ENCODE peak calls at places on chromosomes 12 and 14, in five cellular contexts. One of them, this sample, is unnamed.

GRCh38 chr12:124705545-124706138 is 138.2 kb upstream of the NCOR2 start:
- DNase-seq in RPMI7951: no peak
- DNase-seq in stimulated activated CD8-positive, alpha-beta memory T cell treated with anti-CD3 and anti-CD28 coated beads, Interleukin-7, amount 100 ng/mL, for 24 hours: no peak
- DNase-seq in stimulated activated CD4-positive, alpha-beta T cell treated with anti-CD3 and anti-CD28 coated beads, Interleukin-12 subunit alpha, Interleukin-12 subunit beta, amount 100 ng/mL, for 4 hours: no peak
- DNase-seq in kidney glomerular epithelial cell: no peak
- DNase-seq in this sample: no peak

GRCh38 chr14:53509845-53510244 is 356.7 kb upstream of the DDHD1 start:
- DNase-seq in RPMI7951: no peak
- DNase-seq in stimulated activated CD8-positive, alpha-beta memory T cell treated with anti-CD3 and anti-CD28 coated beads, Interleukin-7, amount 100 ng/mL, for 24 hours: no peak
- DNase-seq in stimulated activated CD4-positive, alpha-beta T cell treated with anti-CD3 and anti-CD28 coated beads, Interleukin-12 subunit alpha, Interleukin-12 subunit beta, amount 100 ng/mL, for 4 hours: no peak
- DNase-seq in kidney glomerular epithelial cell: no peak
- DNase-seq in this sample: no peak

GRCh38 chr14:77275041-77275854 is 4.2 kb upstream of the NGB start:
- DNase-seq in RPMI7951: no peak
- DNase-seq in stimulated activated CD8-positive, alpha-beta memory T cell treated with anti-CD3 and anti-CD28 coated beads, Interleukin-7, amount 100 ng/mL, for 24 hours: no peak
- DNase-seq in stimulated activated CD4-positive, alpha-beta T cell treated with anti-CD3 and anti-CD28 coated beads, Interleukin-12 subunit alpha, Interleukin-12 subunit beta, amount 100 ng/mL, for 4 hours: no peak
- DNase-seq in kidney glomerular epithelial cell: no peak
- DNase-seq in this sample: no peak

GRCh38 chr12:6547987-6548386 is 7.9 kb downstream of the IFFO1 start:
- DNase-seq in RPMI7951: peak
- DNase-seq in stimulated activated CD8-positive, alpha-beta memory T cell treated with anti-CD3 and anti-CD28 coated beads, Interleukin-7, amount 100 ng/mL, for 24 hours: no peak
- DNase-seq in stimulated activated CD4-positive, alpha-beta T cell treated with anti-CD3 and anti-CD28 coated beads, Interleukin-12 subunit alpha, Interleukin-12 subunit beta, amount 100 ng/mL, for 4 hours: no peak
- DNase-seq in kidney glomerular epithelial cell: peak
- DNase-seq in this sample: no peak

GRCh38 chr14:39307815-39308214 is 74.1 kb downstream of the MIA2 start:
- DNase-seq in RPMI7951: no peak
- DNase-seq in stimulated activated CD8-positive, alpha-beta memory T cell treated with anti-CD3 and anti-CD28 coated beads, Interleukin-7, amount 100 ng/mL, for 24 hours: no peak
- DNase-seq in stimulated activated CD4-positive, alpha-beta T cell treated with anti-CD3 and anti-CD28 coated beads, Interleukin-12 subunit alpha, Interleukin-12 subunit beta, amount 100 ng/mL, for 4 hours: no peak
- DNase-seq in kidney glomerular epithelial cell: no peak
- DNase-seq in this sample: no peak

GRCh38 chr14:94077823-94078222 is 3.2 kb downstream of the DDX24 start:
- DNase-seq in RPMI7951: no peak
- DNase-seq in stimulated activated CD8-positive, alpha-beta memory T cell treated with anti-CD3 and anti-CD28 coated beads, Interleukin-7, amount 100 ng/mL, for 24 hours: no peak
- DNase-seq in stimulated activated CD4-positive, alpha-beta T cell treated with anti-CD3 and anti-CD28 coated beads, Interleukin-12 subunit alpha, Interleukin-12 subunit beta, amount 100 ng/mL, for 4 hours: no peak
- DNase-seq in kidney glomerular epithelial cell: no peak
- DNase-seq in this sample: no peak

GRCh38 chr12:9925746-9926393 is 6.3 kb downstream of the CLEC2A start:
- DNase-seq in RPMI7951: peak
- DNase-seq in stimulated activated CD8-positive, alpha-beta memory T cell treated with anti-CD3 and anti-CD28 coated beads, Interleukin-7, amount 100 ng/mL, for 24 hours: no peak
- DNase-seq in stimulated activated CD4-positive, alpha-beta T cell treated with anti-CD3 and anti-CD28 coated beads, Interleukin-12 subunit alpha, Interleukin-12 subunit beta, amount 100 ng/mL, for 4 hours: no peak
- DNase-seq in kidney glomerular epithelial cell: peak
- DNase-seq in this sample: no peak

GRCh38 chr14:100780246-100780645 is 45.7 kb upstream of the MEG3 start:
- DNase-seq in RPMI7951: no peak
- DNase-seq in stimulated activated CD8-positive, alpha-beta memory T cell treated with anti-CD3 and anti-CD28 coated beads, Interleukin-7, amount 100 ng/mL, for 24 hours: no peak
- DNase-seq in stimulated activated CD4-positive, alpha-beta T cell treated with anti-CD3 and anti-CD28 coated beads, Interleukin-12 subunit alpha, Interleukin-12 subunit beta, amount 100 ng/mL, for 4 hours: no peak
- DNase-seq in kidney glomerular epithelial cell: no peak
- DNase-seq in this sample: no peak

GRCh38 chr14:74141703-74142102 is 56.9 kb downstream of the LIN52 start:
- DNase-seq in RPMI7951: no peak
- DNase-seq in stimulated activated CD8-positive, alpha-beta memory T cell treated with anti-CD3 and anti-CD28 coated beads, Interleukin-7, amount 100 ng/mL, for 24 hours: no peak
- DNase-seq in stimulated activated CD4-positive, alpha-beta T cell treated with anti-CD3 and anti-CD28 coated beads, Interleukin-12 subunit alpha, Interleukin-12 subunit beta, amount 100 ng/mL, for 4 hours: no peak
- DNase-seq in kidney glomerular epithelial cell: no peak
- DNase-seq in this sample: no peak

GRCh38 chr14:64800000-64800399 is 79.7 kb downstream of the SPTB start:
- DNase-seq in RPMI7951: peak
- DNase-seq in stimulated activated CD8-positive, alpha-beta memory T cell treated with anti-CD3 and anti-CD28 coated beads, Interleukin-7, amount 100 ng/mL, for 24 hours: no peak
- DNase-seq in stimulated activated CD4-positive, alpha-beta T cell treated with anti-CD3 and anti-CD28 coated beads, Interleukin-12 subunit alpha, Interleukin-12 subunit beta, amount 100 ng/mL, for 4 hours: no peak
- DNase-seq in kidney glomerular epithelial cell: peak
- DNase-seq in this sample: no peak

GRCh38 chr12:107395817-107396216 is 289.8 kb upstream of the PWP1 start:
- DNase-seq in RPMI7951: no peak
- DNase-seq in stimulated activated CD8-positive, alpha-beta memory T cell treated with anti-CD3 and anti-CD28 coated beads, Interleukin-7, amount 100 ng/mL, for 24 hours: no peak
- DNase-seq in stimulated activated CD4-positive, alpha-beta T cell treated with anti-CD3 and anti-CD28 coated beads, Interleukin-12 subunit alpha, Interleukin-12 subunit beta, amount 100 ng/mL, for 4 hours: no peak
- DNase-seq in kidney glomerular epithelial cell: no peak
- DNase-seq in this sample: no peak

GRCh38 chr14:77123381-77124344 is 17.9 kb downstream of the ZDHHC22 start:
- DNase-seq in RPMI7951: no peak
- DNase-seq in stimulated activated CD8-positive, alpha-beta memory T cell treated with anti-CD3 and anti-CD28 coated beads, Interleukin-7, amount 100 ng/mL, for 24 hours: no peak
- DNase-seq in stimulated activated CD4-positive, alpha-beta T cell treated with anti-CD3 and anti-CD28 coated beads, Interleukin-12 subunit alpha, Interleukin-12 subunit beta, amount 100 ng/mL, for 4 hours: no peak
- DNase-seq in kidney glomerular epithelial cell: no peak
- DNase-seq in this sample: no peak

GRCh38 chr14:67018720-67019119 is 170.5 kb upstream of the GARIN2 start:
- DNase-seq in RPMI7951: no peak
- DNase-seq in stimulated activated CD8-positive, alpha-beta memory T cell treated with anti-CD3 and anti-CD28 coated beads, Interleukin-7, amount 100 ng/mL, for 24 hours: no peak
- DNase-seq in stimulated activated CD4-positive, alpha-beta T cell treated with anti-CD3 and anti-CD28 coated beads, Interleukin-12 subunit alpha, Interleukin-12 subunit beta, amount 100 ng/mL, for 4 hours: no peak
- DNase-seq in kidney glomerular epithelial cell: no peak
- DNase-seq in this sample: no peak

GRCh38 chr12:80441921-80442320 is 2.1 kb upstream of the PTPRQ start:
- DNase-seq in RPMI7951: peak
- DNase-seq in stimulated activated CD8-positive, alpha-beta memory T cell treated with anti-CD3 and anti-CD28 coated beads, Interleukin-7, amount 100 ng/mL, for 24 hours: no peak
- DNase-seq in stimulated activated CD4-positive, alpha-beta T cell treated with anti-CD3 and anti-CD28 coated beads, Interleukin-12 subunit alpha, Interleukin-12 subunit beta, amount 100 ng/mL, for 4 hours: no peak
- DNase-seq in kidney glomerular epithelial cell: no peak
- DNase-seq in this sample: no peak

GRCh38 chr14:95039259-95039992 is 117.9 kb downstream of the DICER1 start:
- DNase-seq in RPMI7951: no peak
- DNase-seq in stimulated activated CD8-positive, alpha-beta memory T cell treated with anti-CD3 and anti-CD28 coated beads, Interleukin-7, amount 100 ng/mL, for 24 hours: no peak
- DNase-seq in stimulated activated CD4-positive, alpha-beta T cell treated with anti-CD3 and anti-CD28 coated beads, Interleukin-12 subunit alpha, Interleukin-12 subunit beta, amount 100 ng/mL, for 4 hours: no peak
- DNase-seq in kidney glomerular epithelial cell: no peak
- DNase-seq in this sample: no peak

GRCh38 chr12:71804505-71804904 is 35.1 kb upstream of the TBC1D15 start:
- DNase-seq in RPMI7951: peak
- DNase-seq in stimulated activated CD8-positive, alpha-beta memory T cell treated with anti-CD3 and anti-CD28 coated beads, Interleukin-7, amount 100 ng/mL, for 24 hours: no peak
- DNase-seq in stimulated activated CD4-positive, alpha-beta T cell treated with anti-CD3 and anti-CD28 coated beads, Interleukin-12 subunit alpha, Interleukin-12 subunit beta, amount 100 ng/mL, for 4 hours: no peak
- DNase-seq in kidney glomerular epithelial cell: no peak
- DNase-seq in this sample: no peak

GRCh38 chr12:64347630-64348029 is 42.9 kb downstream of the C12orf56 start:
- DNase-seq in RPMI7951: no peak
- DNase-seq in stimulated activated CD8-positive, alpha-beta memory T cell treated with anti-CD3 and anti-CD28 coated beads, Interleukin-7, amount 100 ng/mL, for 24 hours: no peak
- DNase-seq in stimulated activated CD4-positive, alpha-beta T cell treated with anti-CD3 and anti-CD28 coated beads, Interleukin-12 subunit alpha, Interleukin-12 subunit beta, amount 100 ng/mL, for 4 hours: no peak
- DNase-seq in kidney glomerular epithelial cell: no peak
- DNase-seq in this sample: no peak

GRCh38 chr14:99602054-99602787 is 1.8 kb downstream of the CCDC85C start:
- DNase-seq in RPMI7951: no peak
- DNase-seq in stimulated activated CD8-positive, alpha-beta memory T cell treated with anti-CD3 and anti-CD28 coated beads, Interleukin-7, amount 100 ng/mL, for 24 hours: no peak
- DNase-seq in stimulated activated CD4-positive, alpha-beta T cell treated with anti-CD3 and anti-CD28 coated beads, Interleukin-12 subunit alpha, Interleukin-12 subunit beta, amount 100 ng/mL, for 4 hours: no peak
- DNase-seq in kidney glomerular epithelial cell: no peak
- DNase-seq in this sample: no peak

GRCh38 chr14:24312736-24313507 is 1.6 kb downstream of the LTB4R start:
- DNase-seq in RPMI7951: peak
- DNase-seq in stimulated activated CD8-positive, alpha-beta memory T cell treated with anti-CD3 and anti-CD28 coated beads, Interleukin-7, amount 100 ng/mL, for 24 hours: no peak
- DNase-seq in stimulated activated CD4-positive, alpha-beta T cell treated with anti-CD3 and anti-CD28 coated beads, Interleukin-12 subunit alpha, Interleukin-12 subunit beta, amount 100 ng/mL, for 4 hours: no peak
- DNase-seq in kidney glomerular epithelial cell: no peak
- DNase-seq in this sample: peak

GRCh38 chr14:104870368-104871144 is 5.5 kb downstream of the CEP170B start:
- DNase-seq in RPMI7951: no peak
- DNase-seq in stimulated activated CD8-positive, alpha-beta memory T cell treated with anti-CD3 and anti-CD28 coated beads, Interleukin-7, amount 100 ng/mL, for 24 hours: no peak
- DNase-seq in stimulated activated CD4-positive, alpha-beta T cell treated with anti-CD3 and anti-CD28 coated beads, Interleukin-12 subunit alpha, Interleukin-12 subunit beta, amount 100 ng/mL, for 4 hours: peak
- DNase-seq in kidney glomerular epithelial cell: no peak
- DNase-seq in this sample: no peak

GRCh38 chr14:32826404-32827082 is 112.1 kb upstream of the NPAS3 start:
- DNase-seq in RPMI7951: peak
- DNase-seq in stimulated activated CD8-positive, alpha-beta memory T cell treated with anti-CD3 and anti-CD28 coated beads, Interleukin-7, amount 100 ng/mL, for 24 hours: no peak
- DNase-seq in stimulated activated CD4-positive, alpha-beta T cell treated with anti-CD3 and anti-CD28 coated beads, Interleukin-12 subunit alpha, Interleukin-12 subunit beta, amount 100 ng/mL, for 4 hours: no peak
- DNase-seq in kidney glomerular epithelial cell: no peak
- DNase-seq in this sample: no peak

GRCh38 chr12:47838286-47838931 is 18.7 kb upstream of the HDAC7 start:
- DNase-seq in RPMI7951: peak
- DNase-seq in stimulated activated CD8-positive, alpha-beta memory T cell treated with anti-CD3 and anti-CD28 coated beads, Interleukin-7, amount 100 ng/mL, for 24 hours: no peak
- DNase-seq in stimulated activated CD4-positive, alpha-beta T cell treated with anti-CD3 and anti-CD28 coated beads, Interleukin-12 subunit alpha, Interleukin-12 subunit beta, amount 100 ng/mL, for 4 hours: no peak
- DNase-seq in kidney glomerular epithelial cell: no peak
- DNase-seq in this sample: no peak

GRCh38 chr12:53051058-53051880 is 1.4 kb downstream of the TNS2 start:
- DNase-seq in RPMI7951: peak
- DNase-seq in stimulated activated CD8-positive, alpha-beta memory T cell treated with anti-CD3 and anti-CD28 coated beads, Interleukin-7, amount 100 ng/mL, for 24 hours: no peak
- DNase-seq in stimulated activated CD4-positive, alpha-beta T cell treated with anti-CD3 and anti-CD28 coated beads, Interleukin-12 subunit alpha, Interleukin-12 subunit beta, amount 100 ng/mL, for 4 hours: no peak
- DNase-seq in kidney glomerular epithelial cell: peak
- DNase-seq in this sample: no peak

GRCh38 chr12:33795536-33795935 is 226.8 kb upstream of the ALG10 start:
- DNase-seq in RPMI7951: peak
- DNase-seq in stimulated activated CD8-positive, alpha-beta memory T cell treated with anti-CD3 and anti-CD28 coated beads, Interleukin-7, amount 100 ng/mL, for 24 hours: no peak
- DNase-seq in stimulated activated CD4-positive, alpha-beta T cell treated with anti-CD3 and anti-CD28 coated beads, Interleukin-12 subunit alpha, Interleukin-12 subunit beta, amount 100 ng/mL, for 4 hours: no peak
- DNase-seq in kidney glomerular epithelial cell: no peak
- DNase-seq in this sample: no peak

GRCh38 chr14:52079239-52079956 is 10.5 kb upstream of the NID2 start:
- DNase-seq in RPMI7951: peak
- DNase-seq in stimulated activated CD8-positive, alpha-beta memory T cell treated with anti-CD3 and anti-CD28 coated beads, Interleukin-7, amount 100 ng/mL, for 24 hours: no peak
- DNase-seq in stimulated activated CD4-positive, alpha-beta T cell treated with anti-CD3 and anti-CD28 coated beads, Interleukin-12 subunit alpha, Interleukin-12 subunit beta, amount 100 ng/mL, for 4 hours: no peak
- DNase-seq in kidney glomerular epithelial cell: peak
- DNase-seq in this sample: no peak

GRCh38 chr12:64714551-64714968 is 44.6 kb downstream of the GNS start:
- DNase-seq in RPMI7951: no peak
- DNase-seq in stimulated activated CD8-positive, alpha-beta memory T cell treated with anti-CD3 and anti-CD28 coated beads, Interleukin-7, amount 100 ng/mL, for 24 hours: no peak
- DNase-seq in stimulated activated CD4-positive, alpha-beta T cell treated with anti-CD3 and anti-CD28 coated beads, Interleukin-12 subunit alpha, Interleukin-12 subunit beta, amount 100 ng/mL, for 4 hours: no peak
- DNase-seq in kidney glomerular epithelial cell: no peak
- DNase-seq in this sample: no peak

GRCh38 chr12:53078425-53079225 is 565 bp downstream of the SPRYD3 start:
- DNase-seq in RPMI7951: peak
- DNase-seq in stimulated activated CD8-positive, alpha-beta memory T cell treated with anti-CD3 and anti-CD28 coated beads, Interleukin-7, amount 100 ng/mL, for 24 hours: no peak
- DNase-seq in stimulated activated CD4-positive, alpha-beta T cell treated with anti-CD3 and anti-CD28 coated beads, Interleukin-12 subunit alpha, Interleukin-12 subunit beta, amount 100 ng/mL, for 4 hours: no peak
- DNase-seq in kidney glomerular epithelial cell: no peak
- DNase-seq in this sample: no peak

GRCh38 chr14:92426237-92426636 is 87.3 kb upstream of the RIN3 start:
- DNase-seq in RPMI7951: peak
- DNase-seq in stimulated activated CD8-positive, alpha-beta memory T cell treated with anti-CD3 and anti-CD28 coated beads, Interleukin-7, amount 100 ng/mL, for 24 hours: no peak
- DNase-seq in stimulated activated CD4-positive, alpha-beta T cell treated with anti-CD3 and anti-CD28 coated beads, Interleukin-12 subunit alpha, Interleukin-12 subunit beta, amount 100 ng/mL, for 4 hours: no peak
- DNase-seq in kidney glomerular epithelial cell: no peak
- DNase-seq in this sample: no peak

GRCh38 chr12:106790020-106790419 is 15.5 kb downstream of the RIC8B start:
- DNase-seq in RPMI7951: no peak
- DNase-seq in stimulated activated CD8-positive, alpha-beta memory T cell treated with anti-CD3 and anti-CD28 coated beads, Interleukin-7, amount 100 ng/mL, for 24 hours: no peak
- DNase-seq in stimulated activated CD4-positive, alpha-beta T cell treated with anti-CD3 and anti-CD28 coated beads, Interleukin-12 subunit alpha, Interleukin-12 subunit beta, amount 100 ng/mL, for 4 hours: no peak
- DNase-seq in kidney glomerular epithelial cell: no peak
- DNase-seq in this sample: no peak

GRCh38 chr14:30928462-30928861 is 54.1 kb downstream of the COCH start:
- DNase-seq in RPMI7951: no peak
- DNase-seq in stimulated activated CD8-positive, alpha-beta memory T cell treated with anti-CD3 and anti-CD28 coated beads, Interleukin-7, amount 100 ng/mL, for 24 hours: no peak
- DNase-seq in stimulated activated CD4-positive, alpha-beta T cell treated with anti-CD3 and anti-CD28 coated beads, Interleukin-12 subunit alpha, Interleukin-12 subunit beta, amount 100 ng/mL, for 4 hours: no peak
- DNase-seq in kidney glomerular epithelial cell: no peak
- DNase-seq in this sample: no peak

GRCh38 chr14:105056303-105056831 is 8.9 kb downstream of the GPR132 start:
- DNase-seq in RPMI7951: no peak
- DNase-seq in stimulated activated CD8-positive, alpha-beta memory T cell treated with anti-CD3 and anti-CD28 coated beads, Interleukin-7, amount 100 ng/mL, for 24 hours: no peak
- DNase-seq in stimulated activated CD4-positive, alpha-beta T cell treated with anti-CD3 and anti-CD28 coated beads, Interleukin-12 subunit alpha, Interleukin-12 subunit beta, amount 100 ng/mL, for 4 hours: no peak
- DNase-seq in kidney glomerular epithelial cell: no peak
- DNase-seq in this sample: no peak

GRCh38 chr12:98751580-98752115 is 106.6 kb downstream of the APAF1 start:
- DNase-seq in RPMI7951: peak
- DNase-seq in stimulated activated CD8-positive, alpha-beta memory T cell treated with anti-CD3 and anti-CD28 coated beads, Interleukin-7, amount 100 ng/mL, for 24 hours: no peak
- DNase-seq in stimulated activated CD4-positive, alpha-beta T cell treated with anti-CD3 and anti-CD28 coated beads, Interleukin-12 subunit alpha, Interleukin-12 subunit beta, amount 100 ng/mL, for 4 hours: no peak
- DNase-seq in kidney glomerular epithelial cell: no peak
- DNase-seq in this sample: no peak

GRCh38 chr12:18850752-18851151 is 112.8 kb downstream of the CAPZA3 start:
- DNase-seq in RPMI7951: no peak
- DNase-seq in stimulated activated CD8-positive, alpha-beta memory T cell treated with anti-CD3 and anti-CD28 coated beads, Interleukin-7, amount 100 ng/mL, for 24 hours: no peak
- DNase-seq in stimulated activated CD4-positive, alpha-beta T cell treated with anti-CD3 and anti-CD28 coated beads, Interleukin-12 subunit alpha, Interleukin-12 subunit beta, amount 100 ng/mL, for 4 hours: no peak
- DNase-seq in kidney glomerular epithelial cell: no peak
- DNase-seq in this sample: no peak

GRCh38 chr12:121128908-121129704 is 3.6 kb upstream of the P2RX7 start:
- DNase-seq in RPMI7951: peak
- DNase-seq in stimulated activated CD8-positive, alpha-beta memory T cell treated with anti-CD3 and anti-CD28 coated beads, Interleukin-7, amount 100 ng/mL, for 24 hours: peak
- DNase-seq in stimulated activated CD4-positive, alpha-beta T cell treated with anti-CD3 and anti-CD28 coated beads, Interleukin-12 subunit alpha, Interleukin-12 subunit beta, amount 100 ng/mL, for 4 hours: peak
- DNase-seq in kidney glomerular epithelial cell: no peak
- DNase-seq in this sample: peak

GRCh38 chr12:14473707-14474287 is 93.9 kb downstream of the PLBD1 start:
- DNase-seq in RPMI7951: peak
- DNase-seq in stimulated activated CD8-positive, alpha-beta memory T cell treated with anti-CD3 and anti-CD28 coated beads, Interleukin-7, amount 100 ng/mL, for 24 hours: no peak
- DNase-seq in stimulated activated CD4-positive, alpha-beta T cell treated with anti-CD3 and anti-CD28 coated beads, Interleukin-12 subunit alpha, Interleukin-12 subunit beta, amount 100 ng/mL, for 4 hours: no peak
- DNase-seq in kidney glomerular epithelial cell: no peak
- DNase-seq in this sample: no peak

This sample was measured in pulmonary artery endothelial cell.